ENCODE peak calls at places on chromosomes 3 and 15, in four cellular contexts. D is fibroblast of lung, N is K562, S is pancreas. B is an unnamed sample. For H3K4me1, the result is how much of the 10 kb centered on the place peaks cover.

GRCh38 chr3:39808467-39809180 is 785 bp upstream of the MYRIP start:
- DNase-seq in N (no peak), S (peak), D (no peak), B (peak)

GRCh38 chr3:177358968-177359600 is 161.8 kb upstream of the TBL1XR1 start:
- DNase-seq in D (no peak), S (peak), N (peak), B (peak)

GRCh38 chr15:89576417-89576773 is 1.1 kb downstream of the TICRR start:
- DNase-seq in D (peak), N (no peak), S (no peak), B (no peak)

GRCh38 chr15:63945838-63946298 is 100.4 kb downstream of the DAPK2 start:
- DNase-seq in N (no peak), D (no peak), S (no peak), B (peak)

GRCh38 chr3:81545572-81545971 is 215.9 kb downstream of the GBE1 start:
- DNase-seq in D (peak), S (no peak), N (no peak), B (no peak)

GRCh38 chr3:184230603-184231528 is 1.5 kb downstream of the VWA5B2 start:
- DNase-seq in D (no peak), S (no peak), N (no peak), B (peak)

GRCh38 chr15:96115642-96116041 is 214.9 kb upstream of the NR2F2 start:
- DNase-seq in N (no peak), D (peak), S (no peak), B (no peak)

GRCh38 chr3:156519758-156520162 is 35.2 kb downstream of the SSR3 start:
- DNase-seq in S (no peak), D (no peak), N (no peak), B (no peak)

GRCh38 chr3:165195628-165196576 is at the start of gene SLITRK3:
- DNase-seq in S (no peak), N (no peak), D (peak), B (peak)

GRCh38 chr15:42832577-42832976 is 88.0 kb downstream of the TTBK2 start:
- DNase-seq in N (no peak), S (no peak), D (peak), B (no peak)

GRCh38 chr3:108914774-108915641 is 38.7 kb downstream of the GUCA1C start:
- DNase-seq in N (peak), S (peak), D (peak), B (peak)

GRCh38 chr3:69300296-69300695 is 85.6 kb downstream of the FRMD4B start:
- DNase-seq in D (no peak), N (no peak), S (no peak), B (no peak)

GRCh38 chr3:132726341-132726823 is 4.2 kb upstream of the NPHP3 start:
- DNase-seq in S (no peak), N (peak), D (peak), B (peak)

GRCh38 chr15:80694624-80695098 is 449 bp upstream of the ABHD17C start:
- DNase-seq in S (peak), N (no peak), D (no peak), B (peak)

GRCh38 chr3:39907981-39908380 is 98.6 kb downstream of the MYRIP start:
- DNase-seq in N (no peak), D (peak), S (peak), B (no peak)

GRCh38 chr15:29309139-29309538 is 39.5 kb upstream of the NSMCE3 start:
- DNase-seq in S (no peak), N (no peak), D (no peak), B (no peak)

GRCh38 chr3:183381179-183381578 is 47.2 kb downstream of the MCF2L2 start:
- DNase-seq in S (no peak), D (peak), N (peak), B (no peak)

GRCh38 chr15:75554717-75555116 is 24.4 kb downstream of the PTPN9 start:
- DNase-seq in D (peak), N (no peak), S (no peak), B (no peak)

GRCh38 chr3:32238027-32238815 is at the start of gene CMTM8:
- DNase-seq in N (peak), S (peak), D (peak), B (peak)

GRCh38 chr3:17142516-17142915 is 257.8 kb downstream of the PLCL2 start:
- DNase-seq in S (no peak), N (no peak), D (no peak), B (no peak)

GRCh38 chr15:48802867-48803266 is 8.0 kb downstream of the CEP152 start:
- DNase-seq in N (no peak), D (peak), S (no peak), B (no peak)

GRCh38 chr3:149145926-149146325 is 16.5 kb downstream of the HPS3 start:
- DNase-seq in D (no peak), N (no peak), S (no peak), B (no peak)

GRCh38 chr3:120622870-120623718 is 27.0 kb downstream of the NDUFB4 start:
- DNase-seq in D (no peak), S (no peak), N (peak), B (peak)

GRCh38 chr3:57048052-57048671 is 12.3 kb upstream of the SPATA12 start:
- DNase-seq in D (peak), N (no peak), S (peak), B (no peak)

GRCh38 chr3:108030915-108031425 is 59.9 kb downstream of the CD47 start:
- DNase-seq in S (no peak), N (no peak), D (no peak), B (no peak)

GRCh38 chr3:27677554-27677953 is 44.6 kb downstream of the EOMES start:
- DNase-seq in N (no peak), S (no peak), D (peak), B (no peak)

GRCh38 chr3:117102441-117102840 is 392.9 kb downstream of the TUSC7 start:
- DNase-seq in N (no peak), D (no peak), S (no peak), B (no peak)

GRCh38 chr3:4271834-4272233 is 31.3 kb upstream of the SETMAR start:
- DNase-seq in D (peak), S (no peak), N (peak), B (peak)

GRCh38 chr3:34676431-34676830 is 878.0 kb downstream of the PDCD6IP start:
- DNase-seq in N (no peak), D (no peak), S (no peak), B (no peak)

GRCh38 chr3:13077431-13078157 is 4.4 kb upstream of the IQSEC1 start:
- DNase-seq in N (no peak), S (peak), D (no peak), B (no peak)
- H3K27ac ChIP-seq in N (no peak), S (no peak), D (no peak), B (no peak)

DNA sequence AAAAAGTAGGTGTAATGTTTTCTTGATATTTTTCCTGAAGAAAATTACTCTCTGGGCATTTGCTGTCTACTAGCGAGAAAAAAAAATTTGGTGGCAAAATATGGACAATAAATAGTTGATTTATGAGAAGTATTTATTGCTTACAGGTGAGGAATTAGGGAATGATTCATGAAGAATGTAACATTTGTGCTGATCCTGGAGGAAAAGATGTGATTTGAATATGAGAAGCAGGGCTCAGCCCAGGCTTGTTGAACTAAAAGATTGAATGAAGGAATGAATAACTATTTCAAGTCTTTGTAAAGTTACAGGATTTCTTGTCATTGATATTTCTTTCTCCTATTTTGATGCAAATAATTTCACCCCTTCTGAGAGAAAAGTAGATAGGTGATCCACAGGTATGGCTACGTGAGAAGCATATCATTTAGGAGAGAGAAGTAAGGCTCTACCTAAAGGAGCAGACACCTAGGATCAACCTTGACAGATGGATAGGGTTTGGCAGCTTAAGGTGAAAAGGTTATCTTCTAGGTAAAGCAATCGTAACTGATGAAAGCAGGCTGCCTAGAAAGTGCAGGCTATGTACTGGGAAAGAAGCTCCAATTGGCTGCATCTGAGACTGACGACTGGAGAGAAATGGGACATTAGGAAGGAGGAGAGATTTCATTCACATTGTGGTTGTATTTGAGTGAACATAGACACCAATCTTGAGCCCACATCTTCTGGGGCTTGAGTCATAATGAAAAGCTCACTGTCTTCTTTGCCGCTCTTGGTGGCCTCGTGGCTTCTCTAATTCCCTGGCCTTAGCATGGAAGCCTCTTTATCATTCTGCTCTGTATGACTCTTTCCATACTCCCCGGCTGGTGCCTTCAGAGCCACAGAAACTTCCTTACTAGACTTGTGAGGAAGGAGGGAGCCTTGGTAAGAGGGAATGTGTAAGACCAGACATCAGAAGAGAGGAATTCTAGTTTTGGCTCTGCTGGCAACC is 106.5 kb downstream of the P3H2 start:
- DNase-seq in D (no peak), N (no peak), S (no peak), B (peak)
- H3K4me1 ChIP-seq in D (under half), N (under half), S (under half), B (under half)

DNA sequence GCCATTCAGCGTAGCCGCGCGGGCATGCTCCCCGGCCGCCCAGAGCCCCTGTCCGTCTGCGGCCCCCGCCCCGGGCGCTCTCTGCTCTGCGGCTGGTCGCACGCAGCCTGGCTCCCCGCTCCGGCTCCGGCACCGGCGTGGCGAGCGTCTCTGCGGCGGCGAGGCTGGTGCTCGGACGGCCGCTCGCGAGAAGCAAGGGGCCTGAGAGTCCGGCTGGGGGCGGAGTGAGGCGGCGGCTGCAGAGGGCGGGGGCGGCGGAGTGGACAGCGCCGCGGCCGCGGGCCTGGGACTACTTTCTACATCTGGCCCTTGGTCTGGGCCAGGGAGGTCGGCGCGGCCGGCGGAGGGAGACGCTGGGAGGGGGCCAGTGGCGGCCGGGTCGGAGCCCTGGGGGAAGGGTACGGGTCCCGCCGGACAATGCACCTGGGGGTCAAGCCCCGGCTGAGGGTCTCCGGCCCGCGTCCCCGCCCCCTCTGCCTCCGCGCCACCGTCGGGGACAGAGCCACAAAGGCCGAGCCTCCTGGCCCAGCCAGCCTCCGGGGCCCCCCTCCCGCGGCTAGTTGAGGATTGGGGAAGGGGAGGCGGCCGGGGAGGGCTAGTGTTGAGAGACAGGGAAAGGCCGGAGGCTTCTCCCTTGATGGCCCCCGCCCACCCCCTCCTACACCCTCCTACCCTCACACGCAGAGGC is at the start of gene PRTG:
- DNase-seq in N (peak), D (peak), S (peak), B (peak)
- H3K27ac ChIP-seq in N (no peak), D (peak), S (no peak), B (no peak)

GRCh38 chr3:138646527-138646926 is 38.0 kb downstream of the FAIM start:
- DNase-seq in S (no peak), N (no peak), D (no peak), B (no peak)
- H3K4me1 ChIP-seq in S (under half), N (under half), D (under half), B (under half)